ENCODE peak calls at places on chromosome 2, in six cellular contexts. V is neuronal stem cell, O is breast epithelium, Q is A549, B is esophagus squamous epithelium, E is ovary. R is an unnamed sample. For H3K4me1, the result is how much of the 10 kb centered on the place peaks cover.

GRCh38 chr2:38377501-38378258 is 607 bp upstream of the ATL2 start:
- DNase-seq in Q (peak), B (no peak), V (no peak), O (no peak), E (no peak), R (no peak)

GRCh38 chr2:181574321-181574720 is 82.6 kb downstream of the CERKL start:
- DNase-seq in V (no peak), Q (no peak), B (no peak), O (no peak), E (no peak), R (no peak)

GRCh38 chr2:98867539-98868309 is 68.3 kb downstream of the CRACDL start:
- DNase-seq in E (no peak), O (no peak), Q (peak), B (no peak), V (no peak), R (no peak)

GRCh38 chr2:176455865-176456291 is 186.6 kb downstream of the MTX2 start:
- DNase-seq in E (peak), B (no peak), O (peak), V (peak), Q (peak), R (no peak)

GRCh38 chr2:64863097-64863820 is 125.9 kb upstream of the SLC1A4 start:
- DNase-seq in E (no peak), Q (no peak), O (no peak), B (no peak), V (no peak), R (no peak)

GRCh38 chr2:69177785-69178636 is 165.0 kb downstream of the ANTXR1 start:
- DNase-seq in O (peak), B (peak), V (peak), E (peak), Q (peak), R (peak)

GRCh38 chr2:97728091-97728596 is 14.8 kb downstream of the ZAP70 start:
- DNase-seq in B (no peak), V (no peak), O (peak), Q (no peak), E (no peak), R (peak)

GRCh38 chr2:223494496-223494895 is 107.7 kb downstream of the SCG2 start:
- DNase-seq in B (no peak), Q (no peak), O (no peak), E (no peak), V (no peak), R (no peak)

GRCh38 chr2:216371756-216372702 is at the start of gene MARCHF4:
- DNase-seq in Q (peak), E (peak), B (no peak), O (peak), V (peak), R (peak)

GRCh38 chr2:124796647-124797437 is 771.8 kb downstream of the CNTNAP5 start:
- DNase-seq in B (no peak), E (no peak), V (no peak), Q (no peak), O (no peak), R (no peak)

GRCh38 chr2:116057538-116057937 is 1615.1 kb downstream of the DPP10 start:
- DNase-seq in O (no peak), Q (no peak), V (no peak), B (no peak), E (no peak), R (no peak)

GRCh38 chr2:74430502-74430901 is 9.0 kb downstream of the WDR54 start:
- DNase-seq in E (no peak), Q (no peak), B (no peak), O (no peak), V (no peak), R (no peak)

GRCh38 chr2:238658054-238658407 is 189.9 kb upstream of the TWIST2 start:
- DNase-seq in V (no peak), E (no peak), Q (no peak), B (no peak), O (no peak), R (no peak)

GRCh38 chr2:12728221-12728777 is 11.6 kb downstream of the TRIB2 start:
- DNase-seq in O (no peak), V (no peak), B (no peak), Q (no peak), E (no peak), R (no peak)

GRCh38 chr2:96225016-96225533 is 16.4 kb upstream of the STARD7 start:
- DNase-seq in E (no peak), Q (no peak), V (no peak), O (no peak), B (no peak), R (no peak)

GRCh38 chr2:20182241-20182931 is 42.5 kb downstream of the SDC1 start:
- DNase-seq in V (no peak), B (no peak), O (peak), Q (peak), E (no peak), R (peak)

GRCh38 chr2:12126325-12126724 is 379.9 kb downstream of the LPIN1 start:
- DNase-seq in Q (no peak), E (no peak), B (no peak), O (no peak), V (no peak), R (no peak)

GRCh38 chr2:11128258-11128951 is 26.9 kb upstream of the SLC66A3 start:
- DNase-seq in O (no peak), B (no peak), V (no peak), Q (no peak), E (no peak), R (no peak)

GRCh38 chr2:101610750-101611315 is 86.7 kb upstream of the MAP4K4 start:
- DNase-seq in V (no peak), E (no peak), B (no peak), Q (no peak), O (no peak), R (no peak)

GRCh38 chr2:118830121-118830520 is 17.3 kb downstream of the EN1 start:
- DNase-seq in E (no peak), O (no peak), Q (no peak), B (no peak), V (no peak), R (no peak)

GRCh38 chr2:160087854-160088745 is 25.7 kb upstream of the PLA2R1 start:
- DNase-seq in O (no peak), Q (peak), E (no peak), V (no peak), B (no peak), R (no peak)

GRCh38 chr2:57868619-57869139 is 177.9 kb upstream of the VRK2 start:
- DNase-seq in O (no peak), V (no peak), E (no peak), Q (peak), B (no peak), R (no peak)

GRCh38 chr2:224417361-224417729 is 15.4 kb upstream of the FAM124B start:
- DNase-seq in O (no peak), B (no peak), E (no peak), Q (no peak), V (no peak), R (no peak)

DNA sequence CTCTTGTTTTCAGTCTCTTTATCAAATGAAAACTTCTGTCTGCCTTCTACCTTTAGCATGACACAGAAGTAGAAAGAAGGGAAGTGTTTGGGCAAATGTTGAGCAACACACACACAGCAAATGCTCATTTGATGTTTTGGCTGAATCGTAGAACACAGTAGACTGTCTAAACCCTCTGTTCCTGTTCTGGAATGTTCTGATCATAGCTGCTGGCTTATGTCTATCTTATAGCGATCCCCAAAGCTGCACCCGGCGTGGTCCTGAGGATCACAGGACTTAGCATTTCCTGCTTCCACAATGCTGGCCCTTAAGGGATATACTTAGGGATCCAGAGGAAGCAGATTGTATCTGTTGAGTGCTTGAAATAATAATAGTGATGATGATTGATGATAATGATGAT is 15.2 kb downstream of the GNLY start:
- DNase-seq in Q (no peak), E (no peak), V (no peak), B (no peak), O (no peak), R (no peak)
- H3K4me1 ChIP-seq in Q (half or more), E (under half), V (under half), B (under half), O (under half), R (under half)

GRCh38 chr2:42856106-42856860 is 63.9 kb upstream of the HAAO start:
- DNase-seq in O (no peak), Q (no peak), B (no peak), V (no peak), E (peak), R (no peak)

GRCh38 chr2:42858140-42859005 is 66.0 kb upstream of the HAAO start:
- DNase-seq in B (no peak), O (no peak), E (peak), Q (no peak), V (no peak), R (no peak)

GRCh38 chr2:42855221-42855970 is 63.0 kb upstream of the HAAO start:
- DNase-seq in B (no peak), V (no peak), O (no peak), Q (no peak), E (peak), R (no peak)

GRCh38 chr2:42859006-42859552 is 66.7 kb upstream of the HAAO start:
- DNase-seq in Q (peak), V (peak), O (no peak), B (no peak), E (no peak), R (no peak)

GRCh38 chr2:42856891-42857632 is 64.7 kb upstream of the HAAO start:
- DNase-seq in O (peak), Q (no peak), V (no peak), B (no peak), E (peak), R (no peak)
- H3K4me1 ChIP-seq in O (under half), Q (under half), V (under half), B (under half), E (under half), R (under half)

GRCh38 chr2:28407131-28407975 is 14.7 kb downstream of the FOSL2 start:
- DNase-seq in E (no peak), O (no peak), B (no peak), V (no peak), Q (no peak), R (no peak)

GRCh38 chr2:28404086-28404485 is 11.4 kb downstream of the FOSL2 start:
- DNase-seq in E (no peak), O (no peak), V (no peak), B (no peak), Q (no peak), R (no peak)

GRCh38 chr2:28405537-28405936 is 12.9 kb downstream of the FOSL2 start:
- DNase-seq in B (no peak), E (no peak), Q (no peak), O (no peak), V (no peak), R (no peak)

GRCh38 chr2:28407976-28408690 is 15.5 kb downstream of the FOSL2 start:
- DNase-seq in Q (no peak), O (no peak), E (peak), V (no peak), B (no peak), R (no peak)

DNA sequence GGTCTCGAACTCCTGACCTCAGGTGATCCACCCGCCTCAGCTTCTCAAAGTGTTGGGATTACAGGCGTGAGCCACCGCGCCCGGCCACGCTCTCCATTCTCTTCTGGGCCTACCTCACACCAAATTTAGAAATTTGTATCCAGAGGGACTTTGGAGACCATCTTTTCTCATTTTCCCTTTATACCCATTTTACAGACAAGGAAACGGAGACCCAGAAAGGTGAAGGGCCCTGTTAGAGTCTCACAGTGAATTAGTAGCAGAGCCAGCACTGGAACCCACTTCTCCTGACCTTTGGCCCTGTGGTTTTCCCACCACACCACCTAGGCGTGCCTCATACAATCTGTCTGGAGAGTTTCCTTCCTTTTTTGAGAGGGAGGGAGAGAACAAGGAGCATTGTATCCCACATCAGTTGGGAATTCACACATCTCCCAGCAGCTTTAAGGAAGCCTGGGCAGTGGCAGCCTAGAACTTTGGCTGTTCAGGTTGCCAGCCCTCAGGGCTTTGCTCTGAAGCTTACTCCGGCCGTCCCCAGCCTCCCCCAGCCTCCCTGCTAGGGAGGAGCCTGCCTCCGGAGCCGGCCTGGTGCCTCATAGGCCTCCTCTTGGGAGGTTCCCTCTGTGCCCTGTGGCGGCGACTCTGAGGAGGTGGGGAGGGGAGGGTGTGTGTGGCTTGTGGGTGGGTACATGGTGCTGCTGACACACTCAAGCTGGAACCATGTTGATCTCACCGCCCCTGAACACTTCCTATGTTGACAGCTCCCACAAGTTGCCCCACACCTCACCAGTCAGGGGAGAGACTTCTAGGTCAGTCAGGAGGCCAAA is 13.8 kb downstream of the FOSL2 start:
- DNase-seq in O (peak), Q (no peak), V (no peak), E (no peak), B (no peak), R (no peak)
- H3K4me1 ChIP-seq in O (under half), Q (half or more), V (under half), E (under half), B (half or more), R (half or more)

GRCh38 chr2:197294260-197294659 is 16.3 kb downstream of the ANKRD44 start:
- DNase-seq in V (no peak), Q (no peak), O (no peak), E (no peak), B (no peak), R (no peak)

GRCh38 chr2:197297262-197297661 is 13.3 kb downstream of the ANKRD44 start:
- DNase-seq in B (no peak), Q (no peak), V (no peak), E (no peak), O (no peak), R (no peak)

GRCh38 chr2:197296861-197297260 is 13.7 kb downstream of the ANKRD44 start:
- DNase-seq in E (no peak), Q (no peak), V (no peak), O (no peak), B (no peak), R (no peak)

GRCh38 chr2:197292614-197293013 is 18.0 kb downstream of the ANKRD44 start:
- DNase-seq in O (no peak), B (no peak), E (no peak), Q (no peak), V (no peak), R (no peak)

DNA sequence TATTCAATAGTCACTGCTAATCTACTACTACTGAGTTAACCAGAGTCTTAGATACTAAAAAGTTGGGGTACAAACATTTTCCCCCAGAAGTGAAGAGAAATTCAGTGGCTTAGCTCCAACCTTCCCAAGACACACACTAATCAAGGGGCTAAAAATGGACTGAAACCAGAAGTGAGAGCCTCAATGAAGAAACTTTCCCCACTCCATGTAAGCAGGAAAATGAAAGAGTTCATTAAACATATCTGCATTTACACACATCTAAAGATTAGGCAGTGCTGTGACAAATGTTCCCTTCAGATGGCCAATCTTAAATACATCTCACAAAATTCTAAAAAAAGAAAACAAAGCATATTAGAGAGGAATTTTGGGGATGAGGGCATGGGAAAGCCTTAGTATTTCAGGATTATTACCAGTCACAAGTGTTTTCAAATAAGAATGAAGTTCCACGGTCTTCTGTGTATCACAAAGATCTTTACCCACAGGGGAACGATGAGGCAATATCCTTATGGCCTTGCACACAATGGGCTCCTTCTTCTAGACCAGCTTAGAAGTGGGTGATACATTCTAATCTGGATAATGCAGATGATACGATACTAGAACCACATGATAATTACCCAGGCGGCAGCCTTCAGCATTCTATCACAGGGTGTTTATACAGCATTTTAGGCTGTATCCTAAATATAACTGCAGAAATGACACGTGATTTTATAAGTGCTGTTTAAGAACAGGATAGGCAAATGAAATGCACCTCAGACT is 17.1 kb downstream of the ANKRD44 start:
- DNase-seq in E (no peak), V (no peak), O (no peak), Q (no peak), B (no peak), R (no peak)
- H3K4me1 ChIP-seq in E (under half), V (under half), O (under half), Q (under half), B (under half), R (under half)

GRCh38 chr2:71068218-71069035 is at the start of gene NAGK:
- DNase-seq in V (peak), O (peak), B (peak), Q (peak), E (peak), R (peak)
- H3K4me1 ChIP-seq in V (under half), O (under half), B (half or more), Q (under half), E (under half), R (under half)